ENCODE peak calls at places on chromosomes 2 and 18, in ten cellular contexts. I is substantia nigra; M is EH; S is glutamatergic neuron; N is Daoy; G is Calu3; T is NCI-H2081; J is ELR; V is stimulated activated CD4-positive, alpha-beta T cell treated with anti-CD3 and anti-CD28 coated beads, Interleukin-12 subunit alpha, Interleukin-12 subunit beta, amount 100 ng/mL, for 4 hours; P is AML-193. D is an unnamed sample.

GRCh38 chr2:191126386-191126785 is 24.4 kb downstream of the STAT4 start:
- DNase-seq in V (no peak), G (no peak), I (no peak), J (no peak), T (no peak), S (no peak), P (no peak), M (no peak), N (no peak), D (no peak)

GRCh38 chr18:55101458-55101824 is 142.2 kb upstream of the CCDC68 start:
- DNase-seq in P (no peak), G (no peak), M (no peak), V (no peak), T (no peak), J (no peak), S (no peak), I (no peak), N (no peak), D (no peak)

GRCh38 chr2:60806988-60807681 is 51.1 kb downstream of the PAPOLG start:
- DNase-seq in M (peak; percentile 72), I (no peak), S (no peak), P (no peak), V (peak; percentile 51), N (peak; percentile 86), G (no peak), J (peak; percentile 53), T (peak; percentile 63), D (peak; percentile 23)

GRCh38 chr2:225017713-225018112 is 24.6 kb downstream of the DOCK10 start:
- DNase-seq in N (no peak), G (no peak), M (no peak), J (no peak), I (no peak), P (no peak), T (no peak), S (no peak), V (no peak), D (no peak)

GRCh38 chr18:11726556-11726955 is 37.5 kb downstream of the GNAL start:
- DNase-seq in T (no peak), S (no peak), J (peak; percentile 7), N (no peak), M (no peak), V (no peak), G (no peak), P (no peak), I (no peak), D (no peak)

GRCh38 chr2:57100436-57100835 is 916.6 kb downstream of the CCDC85A start:
- DNase-seq in T (no peak), J (no peak), G (no peak), M (no peak), N (no peak), S (no peak), V (no peak), I (no peak), P (no peak), D (no peak)

GRCh38 chr2:138455691-138456090 is 45.9 kb upstream of the SPOPL start:
- DNase-seq in T (no peak), V (no peak), G (peak; percentile 13), J (no peak), M (no peak), I (no peak), N (no peak), S (no peak), P (no peak), D (no peak)

GRCh38 chr2:163428187-163428586 is 307.6 kb downstream of the FIGN start:
- DNase-seq in N (no peak), G (no peak), M (no peak), V (no peak), P (no peak), T (no peak), I (no peak), S (no peak), J (no peak), D (no peak)

GRCh38 chr2:1556776-1557466 is 143.7 kb downstream of the TPO start:
- DNase-seq in J (peak; percentile 76), G (peak; percentile 30), T (no peak), V (no peak), N (peak; percentile 84), M (peak; percentile 84), S (no peak), I (no peak), P (no peak), D (peak; percentile 38)

GRCh38 chr2:232327089-232328037 is 51.2 kb upstream of the ALPP start:
- DNase-seq in I (peak; percentile 63), N (peak; percentile 61), P (peak; percentile 27), V (peak; percentile 83), G (peak; percentile 83), J (peak; percentile 64), S (peak; percentile 97), M (peak; percentile 58), T (peak; percentile 52), D (peak; percentile 48)

GRCh38 chr2:221109552-221109951 is 462.6 kb downstream of the EPHA4 start:
- DNase-seq in T (no peak), P (no peak), I (no peak), M (no peak), G (no peak), S (no peak), V (no peak), J (no peak), N (no peak), D (no peak)

GRCh38 chr2:46771309-46771708 is 144.3 kb downstream of the MCFD2 start:
- DNase-seq in M (peak; percentile 42), P (no peak), G (no peak), N (no peak), I (no peak), J (no peak), V (no peak), S (no peak), T (no peak), D (no peak)

GRCh38 chr2:220424561-220424960 is 797.1 kb downstream of the SLC4A3 start:
- DNase-seq in S (no peak), G (no peak), I (no peak), V (no peak), M (no peak), P (no peak), N (no peak), J (no peak), T (no peak), D (no peak)

GRCh38 chr2:136363921-136364320 is 246.0 kb upstream of the CXCR4 start:
- DNase-seq in G (no peak), V (no peak), P (no peak), I (no peak), T (peak; percentile 31), J (no peak), M (no peak), N (no peak), S (no peak), D (peak; percentile 10)

GRCh38 chr2:148813603-148814065 is 61.4 kb upstream of the KIF5C start:
- DNase-seq in T (no peak), N (peak; percentile 18), G (no peak), V (peak; percentile 47), I (no peak), J (no peak), S (peak; percentile 24), P (no peak), M (no peak), D (no peak)

GRCh38 chr18:32919799-32920198 is 147.0 kb upstream of the KLHL14 start:
- DNase-seq in V (no peak), T (peak; percentile 70), G (peak; percentile 63), I (no peak), M (no peak), P (peak; percentile 57), N (peak; percentile 56), S (peak; percentile 22), J (peak; percentile 5), D (no peak)

GRCh38 chr2:204825681-204826080 is 280.4 kb downstream of the PARD3B start:
- DNase-seq in N (no peak), T (no peak), I (no peak), S (no peak), V (no peak), P (no peak), G (no peak), J (no peak), M (no peak), D (no peak)

GRCh38 chr2:235001237-235002133 is 49.7 kb downstream of the SH3BP4 start:
- DNase-seq in I (no peak), T (no peak), P (no peak), M (no peak), S (no peak), V (no peak), N (no peak), J (no peak), G (no peak), D (no peak)

D was measured in MG63.